ENCODE peak calls at places on chromosomes 11 and 22, in five cellular contexts. A, U, Q, T and S are unnamed samples.

GRCh38 chr11:21654091-21654490 is 538.8 kb upstream of the ANO5 start:
- DNase-seq in T (no peak), U (no peak), Q (no peak), A (no peak), S (no peak)

GRCh38 chr11:9019861-9020260 is 16.1 kb upstream of the NRIP3 start:
- DNase-seq in T (no peak), U (no peak), A (no peak), Q (no peak), S (no peak)

GRCh38 chr11:113721462-113722066 is 15.5 kb upstream of the TMPRSS5 start:
- DNase-seq in Q (no peak), U (no peak), A (peak), T (no peak), S (no peak)

GRCh38 chr11:105092255-105093239 is 47.0 kb downstream of the CARD18 start:
- DNase-seq in Q (no peak), U (no peak), T (no peak), A (no peak), S (no peak)

GRCh38 chr11:71997594-71997993 is 1.1 kb upstream of the IL18BP start:
- DNase-seq in Q (no peak), U (no peak), A (no peak), T (no peak), S (no peak)

GRCh38 chr22:22717723-22718122 is 73.3 kb downstream of the GGTLC2 start:
- DNase-seq in T (no peak), Q (no peak), U (no peak), A (no peak), S (no peak)

GRCh38 chr11:123531325-123531724 is 101.3 kb downstream of the GRAMD1B start:
- DNase-seq in T (no peak), Q (no peak), U (no peak), A (no peak), S (no peak)

GRCh38 chr11:61904539-61905048 is 12.8 kb downstream of the RAB3IL1 start:
- DNase-seq in T (no peak), U (no peak), Q (peak), A (no peak), S (no peak)

GRCh38 chr22:50734343-50734771 is 3.6 kb upstream of the ACR start:
- DNase-seq in A (no peak), T (no peak), Q (peak), U (no peak), S (no peak)

GRCh38 chr11:58898106-58898505 is 41.2 kb upstream of the GLYATL1 start:
- DNase-seq in A (no peak), U (no peak), Q (no peak), T (no peak), S (no peak)

GRCh38 chr11:119999220-119999619 is 138.7 kb downstream of the TRIM29 start:
- DNase-seq in Q (no peak), T (no peak), U (no peak), A (no peak), S (no peak)

GRCh38 chr11:2377511-2378443 is 667 bp downstream of the CD81 start:
- DNase-seq in Q (peak), T (no peak), A (no peak), U (peak), S (peak)

GRCh38 chr11:134228625-134229024 is 4.2 kb downstream of the VPS26B start:
- DNase-seq in Q (no peak), T (no peak), A (peak), U (no peak), S (no peak)

GRCh38 chr11:26974068-26974790 is 19.7 kb upstream of the FIBIN start:
- DNase-seq in A (peak), T (no peak), U (no peak), Q (no peak), S (no peak)

GRCh38 chr11:92969634-92970347 is at the start of gene MTNR1B:
- DNase-seq in Q (peak), U (no peak), T (no peak), A (no peak), S (no peak)

GRCh38 chr11:128482512-128483191 is 104.7 kb downstream of the ETS1 start:
- DNase-seq in T (peak), A (peak), Q (no peak), U (no peak), S (no peak)